ENCODE peak calls at places on chromosomes 11 and 22, in seven cellular contexts. One of them, this sample, is unnamed. For H3K4me1 and H3K36me3, the result is how much of the 10 kb centered on the place peaks cover.

GRCh38 chr11:123543796-123544195 is 110.6 kb downstream of the SCN3B start:
- DNase-seq in lung: no peak
- DNase-seq in adrenal gland: peak
- DNase-seq in CD8-positive, alpha-beta memory T cell: no peak
- DNase-seq in naive thymus-derived CD4-positive, alpha-beta T cell: no peak
- DNase-seq in CD4-positive, CD25-positive, alpha-beta regulatory T cell: no peak
- DNase-seq in ovary: no peak
- DNase-seq in this sample: no peak

GRCh38 chr11:129574431-129574830 is 198.8 kb downstream of the BARX2 start:
- DNase-seq in lung: no peak
- DNase-seq in adrenal gland: no peak
- DNase-seq in CD8-positive, alpha-beta memory T cell: no peak
- DNase-seq in naive thymus-derived CD4-positive, alpha-beta T cell: no peak
- DNase-seq in CD4-positive, CD25-positive, alpha-beta regulatory T cell: no peak
- DNase-seq in ovary: no peak
- DNase-seq in this sample: no peak

GRCh38 chr11:116412118-116412889 is 360.5 kb downstream of the BUD13 start:
- DNase-seq in lung: no peak
- DNase-seq in adrenal gland: no peak
- DNase-seq in CD8-positive, alpha-beta memory T cell: no peak
- DNase-seq in naive thymus-derived CD4-positive, alpha-beta T cell: no peak
- DNase-seq in CD4-positive, CD25-positive, alpha-beta regulatory T cell: no peak
- DNase-seq in ovary: no peak
- DNase-seq in this sample: no peak

GRCh38 chr22:42639541-42640241 is 710 bp downstream of the ATP5MGL start:
- DNase-seq in lung: no peak
- DNase-seq in adrenal gland: no peak
- DNase-seq in CD8-positive, alpha-beta memory T cell: no peak
- DNase-seq in naive thymus-derived CD4-positive, alpha-beta T cell: no peak
- DNase-seq in CD4-positive, CD25-positive, alpha-beta regulatory T cell: no peak
- DNase-seq in ovary: no peak
- DNase-seq in this sample: no peak

GRCh38 chr11:85685820-85686459 is at the start of gene CCDC89:
- DNase-seq in lung: peak
- DNase-seq in adrenal gland: peak
- DNase-seq in CD8-positive, alpha-beta memory T cell: no peak
- DNase-seq in naive thymus-derived CD4-positive, alpha-beta T cell: no peak
- DNase-seq in CD4-positive, CD25-positive, alpha-beta regulatory T cell: no peak
- DNase-seq in ovary: peak
- DNase-seq in this sample: no peak

GRCh38 chr11:58059011-58059358 is 28.2 kb downstream of the OR6Q1 start:
- DNase-seq in lung: no peak
- DNase-seq in adrenal gland: no peak
- DNase-seq in CD8-positive, alpha-beta memory T cell: no peak
- DNase-seq in naive thymus-derived CD4-positive, alpha-beta T cell: no peak
- DNase-seq in CD4-positive, CD25-positive, alpha-beta regulatory T cell: no peak
- DNase-seq in ovary: no peak
- DNase-seq in this sample: no peak

GRCh38 chr11:115078461-115079438 is 400.4 kb downstream of the NXPE2 start:
- DNase-seq in lung: no peak
- DNase-seq in adrenal gland: no peak
- DNase-seq in CD8-positive, alpha-beta memory T cell: no peak
- DNase-seq in naive thymus-derived CD4-positive, alpha-beta T cell: no peak
- DNase-seq in CD4-positive, CD25-positive, alpha-beta regulatory T cell: no peak
- DNase-seq in ovary: no peak
- DNase-seq in this sample: no peak

GRCh38 chr22:36425977-36426523 is 38.3 kb upstream of the MYH9 start:
- DNase-seq in lung: no peak
- DNase-seq in adrenal gland: peak
- DNase-seq in CD8-positive, alpha-beta memory T cell: no peak
- DNase-seq in naive thymus-derived CD4-positive, alpha-beta T cell: no peak
- DNase-seq in CD4-positive, CD25-positive, alpha-beta regulatory T cell: no peak
- DNase-seq in ovary: peak
- DNase-seq in this sample: no peak

GRCh38 chr22:37051629-37052385 is at the start of gene KCTD17:
- DNase-seq in lung: peak
- DNase-seq in adrenal gland: peak
- DNase-seq in CD8-positive, alpha-beta memory T cell: peak
- DNase-seq in naive thymus-derived CD4-positive, alpha-beta T cell: peak
- DNase-seq in CD4-positive, CD25-positive, alpha-beta regulatory T cell: peak
- DNase-seq in ovary: peak
- DNase-seq in this sample: no peak

GRCh38 chr11:133198326-133198725 is 334.0 kb downstream of the OPCML start:
- DNase-seq in lung: no peak
- DNase-seq in adrenal gland: no peak
- DNase-seq in CD8-positive, alpha-beta memory T cell: no peak
- DNase-seq in naive thymus-derived CD4-positive, alpha-beta T cell: no peak
- DNase-seq in CD4-positive, CD25-positive, alpha-beta regulatory T cell: no peak
- DNase-seq in ovary: no peak
- DNase-seq in this sample: no peak

GRCh38 chr11:11722246-11722645 is 100.4 kb upstream of the GALNT18 start:
- DNase-seq in lung: no peak
- DNase-seq in adrenal gland: no peak
- DNase-seq in CD8-positive, alpha-beta memory T cell: no peak
- DNase-seq in naive thymus-derived CD4-positive, alpha-beta T cell: no peak
- DNase-seq in CD4-positive, CD25-positive, alpha-beta regulatory T cell: no peak
- DNase-seq in ovary: no peak
- DNase-seq in this sample: no peak

GRCh38 chr22:36221799-36222751 is 17.3 kb downstream of the APOL2 start:
- DNase-seq in lung: peak
- DNase-seq in adrenal gland: no peak
- DNase-seq in CD8-positive, alpha-beta memory T cell: peak
- DNase-seq in naive thymus-derived CD4-positive, alpha-beta T cell: peak
- DNase-seq in CD4-positive, CD25-positive, alpha-beta regulatory T cell: peak
- DNase-seq in ovary: peak
- DNase-seq in this sample: no peak

GRCh38 chr11:111934301-111934700 is 2.8 kb upstream of the DIXDC1 start:
- DNase-seq in lung: no peak
- DNase-seq in adrenal gland: no peak
- DNase-seq in CD8-positive, alpha-beta memory T cell: no peak
- DNase-seq in naive thymus-derived CD4-positive, alpha-beta T cell: no peak
- DNase-seq in CD4-positive, CD25-positive, alpha-beta regulatory T cell: no peak
- DNase-seq in ovary: no peak
- DNase-seq in this sample: no peak

GRCh38 chr11:557328-558132 is 3.0 kb downstream of the LMNTD2 start:
- DNase-seq in lung: no peak
- DNase-seq in adrenal gland: no peak
- DNase-seq in CD8-positive, alpha-beta memory T cell: no peak
- DNase-seq in naive thymus-derived CD4-positive, alpha-beta T cell: no peak
- DNase-seq in CD4-positive, CD25-positive, alpha-beta regulatory T cell: no peak
- DNase-seq in ovary: no peak
- DNase-seq in this sample: no peak

GRCh38 chr11:4072668-4073285 is 21.8 kb upstream of the RRM1 start:
- DNase-seq in lung: peak
- DNase-seq in adrenal gland: peak
- DNase-seq in CD8-positive, alpha-beta memory T cell: peak
- DNase-seq in naive thymus-derived CD4-positive, alpha-beta T cell: peak
- DNase-seq in CD4-positive, CD25-positive, alpha-beta regulatory T cell: peak
- DNase-seq in ovary: peak
- DNase-seq in this sample: no peak

GRCh38 chr11:34809191-34810106 is 106.7 kb downstream of the APIP start:
- DNase-seq in lung: no peak
- DNase-seq in adrenal gland: peak
- DNase-seq in CD8-positive, alpha-beta memory T cell: no peak
- DNase-seq in naive thymus-derived CD4-positive, alpha-beta T cell: no peak
- DNase-seq in CD4-positive, CD25-positive, alpha-beta regulatory T cell: no peak
- DNase-seq in ovary: no peak
- DNase-seq in this sample: no peak

GRCh38 chr11:12220305-12220704 is 109.9 kb downstream of the MICAL2 start:
- DNase-seq in lung: no peak
- DNase-seq in adrenal gland: no peak
- DNase-seq in CD8-positive, alpha-beta memory T cell: no peak
- DNase-seq in naive thymus-derived CD4-positive, alpha-beta T cell: no peak
- DNase-seq in CD4-positive, CD25-positive, alpha-beta regulatory T cell: no peak
- DNase-seq in ovary: peak
- DNase-seq in this sample: no peak

GRCh38 chr11:111730871-111731591 is 35.2 kb downstream of the PPP2R1B start:
- DNase-seq in lung: no peak
- DNase-seq in adrenal gland: no peak
- DNase-seq in CD8-positive, alpha-beta memory T cell: no peak
- DNase-seq in naive thymus-derived CD4-positive, alpha-beta T cell: no peak
- DNase-seq in CD4-positive, CD25-positive, alpha-beta regulatory T cell: no peak
- DNase-seq in ovary: no peak
- DNase-seq in this sample: no peak

GRCh38 chr11:44002191-44003093 is 45.3 kb upstream of the ACCSL start:
- DNase-seq in lung: no peak
- DNase-seq in adrenal gland: no peak
- DNase-seq in CD8-positive, alpha-beta memory T cell: no peak
- DNase-seq in naive thymus-derived CD4-positive, alpha-beta T cell: no peak
- DNase-seq in CD4-positive, CD25-positive, alpha-beta regulatory T cell: no peak
- DNase-seq in ovary: no peak
- DNase-seq in this sample: no peak

GRCh38 chr11:3127706-3128355 is 37.3 kb downstream of the OSBPL5 start:
- DNase-seq in lung: no peak
- DNase-seq in adrenal gland: peak
- DNase-seq in CD8-positive, alpha-beta memory T cell: no peak
- DNase-seq in naive thymus-derived CD4-positive, alpha-beta T cell: no peak
- DNase-seq in CD4-positive, CD25-positive, alpha-beta regulatory T cell: no peak
- DNase-seq in ovary: no peak
- DNase-seq in this sample: peak

GRCh38 chr11:20668844-20669832 is at the start of gene NELL1:
- DNase-seq in lung: no peak
- DNase-seq in adrenal gland: no peak
- DNase-seq in CD8-positive, alpha-beta memory T cell: no peak
- DNase-seq in naive thymus-derived CD4-positive, alpha-beta T cell: no peak
- DNase-seq in CD4-positive, CD25-positive, alpha-beta regulatory T cell: no peak
- DNase-seq in ovary: no peak
- DNase-seq in this sample: no peak

GRCh38 chr11:117439256-117439655 is 111.6 kb downstream of the CEP164 start:
- DNase-seq in lung: no peak
- DNase-seq in adrenal gland: no peak
- DNase-seq in CD8-positive, alpha-beta memory T cell: no peak
- DNase-seq in naive thymus-derived CD4-positive, alpha-beta T cell: no peak
- DNase-seq in CD4-positive, CD25-positive, alpha-beta regulatory T cell: no peak
- DNase-seq in ovary: no peak
- DNase-seq in this sample: no peak

GRCh38 chr22:16824718-16825687 is at the start of gene XKR3:
- DNase-seq in lung: no peak
- DNase-seq in adrenal gland: no peak
- DNase-seq in CD8-positive, alpha-beta memory T cell: no peak
- DNase-seq in naive thymus-derived CD4-positive, alpha-beta T cell: no peak
- DNase-seq in CD4-positive, CD25-positive, alpha-beta regulatory T cell: no peak
- DNase-seq in ovary: no peak
- DNase-seq in this sample: no peak

GRCh38 chr11:2740275-2740940 is 40.6 kb upstream of the KCNQ1OT1 start:
- DNase-seq in lung: no peak
- DNase-seq in adrenal gland: no peak
- DNase-seq in CD8-positive, alpha-beta memory T cell: no peak
- DNase-seq in naive thymus-derived CD4-positive, alpha-beta T cell: no peak
- DNase-seq in CD4-positive, CD25-positive, alpha-beta regulatory T cell: no peak
- DNase-seq in ovary: no peak
- DNase-seq in this sample: no peak

GRCh38 chr11:120096756-120097191 is 41.1 kb downstream of the TRIM29 start:
- DNase-seq in lung: no peak
- DNase-seq in adrenal gland: peak
- DNase-seq in CD8-positive, alpha-beta memory T cell: no peak
- DNase-seq in naive thymus-derived CD4-positive, alpha-beta T cell: no peak
- DNase-seq in CD4-positive, CD25-positive, alpha-beta regulatory T cell: no peak
- DNase-seq in ovary: no peak
- DNase-seq in this sample: no peak

DNA sequence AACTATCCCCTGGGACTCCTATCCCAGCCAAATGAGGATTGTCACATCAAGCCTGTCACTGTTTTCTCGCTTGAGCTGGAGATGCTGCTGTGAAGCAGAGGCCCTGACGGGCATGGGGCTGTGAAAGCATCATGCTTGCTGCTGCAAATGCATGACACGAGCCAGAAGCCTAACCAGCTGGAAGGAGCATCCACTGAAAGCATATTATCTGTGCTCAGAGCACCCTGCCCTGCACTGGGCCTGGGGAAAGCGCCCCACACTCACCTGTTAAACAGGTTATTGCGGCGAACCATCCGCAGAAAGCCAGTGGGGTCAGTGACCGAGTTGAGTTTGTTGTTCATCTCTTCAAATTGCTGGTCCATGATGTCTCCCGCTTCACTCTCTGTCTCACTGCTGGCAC is 110.9 kb upstream of the PITPNB start:
- DNase-seq in lung: no peak
- DNase-seq in adrenal gland: no peak
- DNase-seq in CD8-positive, alpha-beta memory T cell: no peak
- DNase-seq in naive thymus-derived CD4-positive, alpha-beta T cell: no peak
- DNase-seq in CD4-positive, CD25-positive, alpha-beta regulatory T cell: no peak
- DNase-seq in ovary: no peak
- DNase-seq in this sample: no peak
- H3K4me1 ChIP-seq in lung: under half
- H3K4me1 ChIP-seq in adrenal gland: under half
- H3K4me1 ChIP-seq in CD8-positive, alpha-beta memory T cell: under half
- H3K4me1 ChIP-seq in naive thymus-derived CD4-positive, alpha-beta T cell: under half
- H3K4me1 ChIP-seq in CD4-positive, CD25-positive, alpha-beta regulatory T cell: under half
- H3K4me1 ChIP-seq in ovary: under half
- H3K4me1 ChIP-seq in this sample: under half

GRCh38 chr11:78432058-78432515 is 14.5 kb upstream of the GAB2 start:
- DNase-seq in lung: no peak
- DNase-seq in adrenal gland: no peak
- DNase-seq in CD8-positive, alpha-beta memory T cell: no peak
- DNase-seq in naive thymus-derived CD4-positive, alpha-beta T cell: peak
- DNase-seq in CD4-positive, CD25-positive, alpha-beta regulatory T cell: no peak
- DNase-seq in ovary: no peak
- DNase-seq in this sample: no peak
- H3K4me3 ChIP-seq in lung: no peak
- H3K4me3 ChIP-seq in adrenal gland: no peak
- H3K4me3 ChIP-seq in CD8-positive, alpha-beta memory T cell: no peak
- H3K4me3 ChIP-seq in naive thymus-derived CD4-positive, alpha-beta T cell: no peak
- H3K4me3 ChIP-seq in CD4-positive, CD25-positive, alpha-beta regulatory T cell: no peak
- H3K4me3 ChIP-seq in ovary: no peak
- H3K4me3 ChIP-seq in this sample: no peak

GRCh38 chr11:122157540-122158173 is 41.6 kb upstream of the BLID start:
- DNase-seq in lung: no peak
- DNase-seq in adrenal gland: no peak
- DNase-seq in CD8-positive, alpha-beta memory T cell: no peak
- DNase-seq in naive thymus-derived CD4-positive, alpha-beta T cell: no peak
- DNase-seq in CD4-positive, CD25-positive, alpha-beta regulatory T cell: no peak
- DNase-seq in ovary: no peak
- DNase-seq in this sample: no peak
- H3K36me3 ChIP-seq in lung: under half
- H3K36me3 ChIP-seq in adrenal gland: under half
- H3K36me3 ChIP-seq in CD8-positive, alpha-beta memory T cell: under half
- H3K36me3 ChIP-seq in naive thymus-derived CD4-positive, alpha-beta T cell: under half
- H3K36me3 ChIP-seq in CD4-positive, CD25-positive, alpha-beta regulatory T cell: under half
- H3K36me3 ChIP-seq in ovary: under half
- H3K36me3 ChIP-seq in this sample: half or more

GRCh38 chr22:31950226-31950625 is 5.9 kb downstream of the YWHAH start:
- DNase-seq in lung: no peak
- DNase-seq in adrenal gland: no peak
- DNase-seq in CD8-positive, alpha-beta memory T cell: no peak
- DNase-seq in naive thymus-derived CD4-positive, alpha-beta T cell: no peak
- DNase-seq in CD4-positive, CD25-positive, alpha-beta regulatory T cell: no peak
- DNase-seq in ovary: no peak
- DNase-seq in this sample: no peak

GRCh38 chr22:31953251-31953650 is 8.9 kb downstream of the YWHAH start:
- DNase-seq in lung: no peak
- DNase-seq in adrenal gland: no peak
- DNase-seq in CD8-positive, alpha-beta memory T cell: no peak
- DNase-seq in naive thymus-derived CD4-positive, alpha-beta T cell: no peak
- DNase-seq in CD4-positive, CD25-positive, alpha-beta regulatory T cell: no peak
- DNase-seq in ovary: no peak
- DNase-seq in this sample: no peak

GRCh38 chr22:31951201-31952093 is 7.1 kb downstream of the YWHAH start:
- DNase-seq in lung: no peak
- DNase-seq in adrenal gland: no peak
- DNase-seq in CD8-positive, alpha-beta memory T cell: no peak
- DNase-seq in naive thymus-derived CD4-positive, alpha-beta T cell: no peak
- DNase-seq in CD4-positive, CD25-positive, alpha-beta regulatory T cell: no peak
- DNase-seq in ovary: no peak
- DNase-seq in this sample: no peak

GRCh38 chr22:31952459-31952858 is 8.1 kb downstream of the YWHAH start:
- DNase-seq in lung: no peak
- DNase-seq in adrenal gland: peak
- DNase-seq in CD8-positive, alpha-beta memory T cell: no peak
- DNase-seq in naive thymus-derived CD4-positive, alpha-beta T cell: no peak
- DNase-seq in CD4-positive, CD25-positive, alpha-beta regulatory T cell: no peak
- DNase-seq in ovary: no peak
- DNase-seq in this sample: no peak

GRCh38 chr22:31952094-31952401 is 7.7 kb downstream of the YWHAH start:
- DNase-seq in lung: no peak
- DNase-seq in adrenal gland: no peak
- DNase-seq in CD8-positive, alpha-beta memory T cell: no peak
- DNase-seq in naive thymus-derived CD4-positive, alpha-beta T cell: no peak
- DNase-seq in CD4-positive, CD25-positive, alpha-beta regulatory T cell: no peak
- DNase-seq in ovary: no peak
- DNase-seq in this sample: no peak
- H3K4me1 ChIP-seq in lung: under half
- H3K4me1 ChIP-seq in adrenal gland: under half
- H3K4me1 ChIP-seq in CD8-positive, alpha-beta memory T cell: half or more
- H3K4me1 ChIP-seq in naive thymus-derived CD4-positive, alpha-beta T cell: under half
- H3K4me1 ChIP-seq in CD4-positive, CD25-positive, alpha-beta regulatory T cell: half or more
- H3K4me1 ChIP-seq in ovary: under half
- H3K4me1 ChIP-seq in this sample: under half